ENCODE peak calls at places on chromosomes 12 and 14, in seven cellular contexts. J is WTC11, Z is chondrocyte, R is heart right ventricle, H is lower leg skin, I is fibroblast of mammary gland, B is HCT116. N is an unnamed sample.

GRCh38 chr12:24404086-24404815 is 454.8 kb upstream of the SOX5 start:
- DNase-seq in H (no peak), B (no peak), J (no peak), Z (no peak), R (no peak), I (peak), N (no peak)

GRCh38 chr14:24053548-24054323 is 1.9 kb downstream of the CARMIL3 start:
- DNase-seq in Z (no peak), B (no peak), H (no peak), R (no peak), J (no peak), I (no peak), N (no peak)

GRCh38 chr14:70753518-70753953 is 55.8 kb downstream of the MAP3K9 start:
- DNase-seq in R (no peak), H (no peak), J (no peak), Z (no peak), I (no peak), B (no peak), N (no peak)

GRCh38 chr14:70934502-70935134 is 27.4 kb downstream of the PCNX1 start:
- DNase-seq in B (no peak), R (no peak), H (no peak), I (peak), J (no peak), Z (no peak), N (peak)

GRCh38 chr12:97336896-97337751 is 125.5 kb upstream of the RMST start:
- DNase-seq in J (no peak), B (no peak), Z (no peak), I (no peak), R (no peak), H (no peak), N (peak)

GRCh38 chr14:54450535-54450934 is 9.4 kb upstream of the CNIH1 start:
- DNase-seq in I (peak), J (no peak), R (no peak), B (no peak), H (peak), Z (no peak), N (peak)

GRCh38 chr14:94485944-94486841 is 10.2 kb upstream of the SERPINA9 start:
- DNase-seq in Z (no peak), H (peak), I (peak), J (peak), R (peak), B (peak), N (peak)

GRCh38 chr14:81323621-81324400 is 76.3 kb downstream of the STON2 start:
- DNase-seq in B (peak), J (peak), Z (no peak), H (peak), I (no peak), R (no peak), N (no peak)

GRCh38 chr14:32028599-32028998 is 48.5 kb upstream of the ARHGAP5 start:
- DNase-seq in J (no peak), H (no peak), B (no peak), I (peak), Z (no peak), R (no peak), N (no peak)

GRCh38 chr12:10967409-10967808 is 19.3 kb downstream of the TAS2R50 start:
- DNase-seq in J (no peak), H (no peak), R (no peak), I (peak), Z (no peak), B (no peak), N (no peak)

GRCh38 chr12:107025691-107026090 is 38.7 kb upstream of the MTERF2 start:
- DNase-seq in J (no peak), R (no peak), Z (no peak), B (no peak), H (no peak), I (no peak), N (no peak)

GRCh38 chr14:77154421-77154820 is 12.8 kb upstream of the ZDHHC22 start:
- DNase-seq in H (no peak), Z (no peak), R (no peak), I (no peak), J (no peak), B (no peak), N (no peak)

GRCh38 chr14:64801046-64801445 is 78.7 kb downstream of the SPTB start:
- DNase-seq in Z (no peak), H (no peak), R (no peak), J (no peak), B (no peak), I (no peak), N (no peak)

GRCh38 chr14:37585971-37586759 is 8.9 kb downstream of the FOXA1 start:
- DNase-seq in R (no peak), B (no peak), J (no peak), Z (no peak), H (no peak), I (no peak), N (no peak)

DNA sequence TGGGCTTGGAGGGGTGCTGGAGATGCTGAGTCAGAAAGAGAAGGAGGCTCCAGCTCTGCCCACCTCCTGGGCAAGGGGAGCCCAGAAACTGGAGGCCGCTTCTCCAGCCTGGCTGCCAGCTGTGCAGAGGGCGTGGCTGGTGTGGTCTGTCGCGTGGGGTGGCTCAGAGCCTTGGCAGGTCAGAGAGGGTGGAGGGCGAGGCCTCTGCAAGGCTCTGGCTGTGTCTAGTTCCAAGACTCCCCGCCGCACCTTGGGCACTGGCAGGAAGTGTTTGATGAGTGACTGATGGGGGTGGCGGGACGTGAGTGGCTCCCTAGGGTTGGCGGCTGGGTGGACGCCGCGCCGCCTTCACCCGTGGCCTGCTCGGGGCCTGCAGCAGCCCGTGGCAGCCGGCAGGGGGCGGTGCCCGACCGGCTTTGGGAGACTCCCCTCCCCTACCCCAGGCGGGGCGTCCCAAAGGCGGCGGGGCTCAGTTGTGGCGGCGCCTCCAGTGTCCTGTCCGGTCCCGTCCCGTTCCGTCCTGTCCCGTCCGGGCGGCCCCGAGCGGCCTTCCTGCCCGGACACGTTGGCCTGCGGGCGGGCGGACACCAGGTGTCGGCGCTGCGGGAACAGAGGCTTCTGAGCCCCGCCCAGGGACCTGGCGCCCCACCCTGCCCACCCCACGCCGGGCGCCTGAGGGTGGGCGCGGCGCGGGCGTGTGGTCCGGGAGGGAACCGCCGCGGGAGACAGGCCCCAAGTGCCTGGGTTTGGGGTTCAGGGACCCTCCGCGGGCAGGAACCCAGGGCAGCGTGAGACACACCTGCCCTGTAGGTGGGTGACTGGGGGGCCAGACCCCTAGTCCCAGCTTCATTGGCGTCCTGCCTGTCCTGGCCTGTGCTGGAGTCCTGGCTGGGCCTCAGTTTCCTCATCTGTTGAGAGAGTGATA is 39.7 kb downstream of the KRT80 start:
- DNase-seq in B (no peak), Z (no peak), R (peak), J (peak), I (peak), H (peak), N (peak)
- TF ChIP-seq CTCF in B (peak), Z (peak), R (peak), J (peak), I (peak), H (no peak), N (peak)

DNA sequence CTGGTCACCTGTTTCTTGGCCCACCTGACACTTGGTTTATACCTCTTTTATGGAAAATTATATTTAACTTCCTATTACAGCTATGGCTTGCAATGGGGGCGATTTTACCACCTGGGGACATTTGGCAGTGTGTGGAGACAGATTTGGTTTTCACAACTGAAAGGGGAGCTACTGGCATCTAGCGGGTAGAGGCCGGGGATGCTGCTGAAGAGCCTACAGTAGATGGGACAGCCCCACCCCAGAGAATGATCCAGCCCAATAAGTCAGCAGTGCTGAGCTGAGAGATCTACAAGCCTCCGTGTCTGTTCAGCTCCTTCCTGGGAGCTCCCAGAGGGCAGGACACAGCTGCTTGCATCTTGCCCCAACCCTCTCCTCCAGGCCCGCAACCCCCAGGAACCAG is 302.8 kb downstream of the CACNA1C start:
- DNase-seq in H (no peak), Z (no peak), I (no peak), R (no peak), B (no peak), J (no peak), N (no peak)
- TF ChIP-seq CTCF in H (no peak), Z (no peak), I (no peak), R (no peak), B (no peak), J (no peak), N (no peak)

DNA sequence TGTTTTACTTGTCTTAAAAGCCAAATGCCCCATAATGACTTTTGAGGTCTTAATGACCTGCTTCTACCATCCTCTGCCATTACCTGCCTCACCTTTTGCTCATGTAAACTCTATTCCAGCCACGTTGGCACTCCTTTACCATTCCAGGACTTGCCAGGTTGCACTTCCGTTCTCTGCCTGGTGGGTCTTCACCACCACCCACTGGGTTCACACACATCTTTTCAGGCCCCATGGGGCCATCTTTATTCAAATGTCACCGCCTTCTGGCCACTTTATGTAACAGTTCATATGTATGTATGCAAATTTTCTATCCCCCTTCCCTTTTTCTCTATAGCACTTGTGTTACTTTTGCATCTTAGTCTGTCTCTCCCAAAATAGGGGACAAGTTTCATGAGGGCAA is 57.7 kb downstream of the ATP2A2 start:
- DNase-seq in I (no peak), Z (no peak), B (peak), R (no peak), J (no peak), H (no peak), N (peak)
- TF ChIP-seq CTCF in I (peak), Z (peak), B (no peak), R (no peak), J (no peak), H (no peak), N (no peak)

GRCh38 chr12:18549598-18549997 is 188.2 kb downstream of the PLCZ1 start:
- DNase-seq in Z (no peak), J (no peak), I (no peak), R (no peak), B (no peak), H (no peak), N (no peak)
- TF ChIP-seq CTCF in Z (peak), J (no peak), I (peak), R (no peak), B (peak), H (no peak), N (no peak)